ENCODE peak calls at places on chromosomes 7 and 10, in nine cellular contexts. C is prostate gland; U is transverse colon; E is astrocyte; M is ovary; H is CD8-positive, alpha-beta T cell; D is colonic mucosa; I is heart left ventricle; O is cardiac muscle cell. J is an unnamed sample.

GRCh38 chr10:31707578-31708411 is 220.8 kb downstream of the ARHGAP12 start:
- DNase-seq in O (peak; percentile 14), C (no peak), H (peak; percentile 7), U (peak; percentile 40), D (peak; percentile 43), E (peak; percentile 74), M (peak; percentile 75), I (peak; percentile 84), J (peak; percentile 80)

GRCh38 chr10:115001506-115002381 is 63.7 kb downstream of the TRUB1 start:
- DNase-seq in I (no peak), U (no peak), D (no peak), C (no peak), M (peak; percentile 27), E (peak; percentile 25), H (no peak), O (no peak), J (no peak)

GRCh38 chr10:72340510-72340895 is 14.2 kb downstream of the DNAJB12 start:
- DNase-seq in H (peak; percentile 82), D (peak; percentile 72), C (no peak), M (peak; percentile 78), I (peak; percentile 70), E (no peak), O (peak; percentile 73), U (peak; percentile 77), J (peak; percentile 50)

GRCh38 chr10:117619200-117619599 is 76.7 kb downstream of the EMX2 start:
- DNase-seq in O (no peak), U (no peak), C (no peak), M (no peak), D (no peak), E (no peak), H (no peak), I (no peak), J (no peak)

GRCh38 chr7:137681657-137682562 is 164.9 kb downstream of the DGKI start:
- DNase-seq in I (no peak), D (no peak), M (no peak), U (no peak), H (no peak), E (peak; percentile 94), O (no peak), C (no peak), J (peak; percentile 83)

GRCh38 chr7:152872061-152872744 is 112.7 kb downstream of the ACTR3B start:
- DNase-seq in H (no peak), I (no peak), M (no peak), E (no peak), U (no peak), D (no peak), C (no peak), O (no peak), J (no peak)

GRCh38 chr7:106281919-106282318 is 2.9 kb downstream of the NAMPT start:
- DNase-seq in D (no peak), E (no peak), O (no peak), U (no peak), C (no peak), I (no peak), H (no peak), M (no peak), J (no peak)

GRCh38 chr10:128506423-128506822 is 380.2 kb upstream of the MKI67 start:
- DNase-seq in I (no peak), H (no peak), O (no peak), D (no peak), M (no peak), C (no peak), U (no peak), E (no peak), J (no peak)

GRCh38 chr10:129958118-129958685 is 5.9 kb downstream of the EBF3 start:
- DNase-seq in H (no peak), E (no peak), C (no peak), I (peak; percentile 31), M (no peak), O (peak; percentile 59), U (no peak), D (no peak), J (no peak)

GRCh38 chr10:60387531-60387930 is 2.1 kb downstream of the ANK3 start:
- DNase-seq in M (no peak), I (no peak), D (no peak), O (no peak), H (no peak), C (peak; percentile 38), E (no peak), U (no peak), J (no peak)

GRCh38 chr10:67539312-67539711 is 156.7 kb downstream of the CTNNA3 start:
- DNase-seq in C (no peak), H (no peak), E (peak; percentile 8), D (no peak), M (no peak), I (no peak), U (no peak), O (no peak), J (no peak)

GRCh38 chr10:98028168-98028770 is 2.2 kb downstream of the CRTAC1 start:
- DNase-seq in E (no peak), I (peak; percentile 49), M (no peak), U (peak; percentile 57), C (peak; percentile 14), H (peak; percentile 62), D (peak; percentile 61), O (peak; percentile 86), J (no peak)

GRCh38 chr10:77386833-77387232 is 250.8 kb downstream of the KCNMA1 start:
- DNase-seq in M (peak; percentile 41), I (no peak), O (no peak), H (no peak), D (no peak), U (no peak), C (no peak), E (peak; percentile 80), J (peak; percentile 74)

GRCh38 chr7:134395604-134396003 is 63.3 kb downstream of the AKR1B1 start:
- DNase-seq in C (no peak), I (no peak), H (no peak), M (no peak), O (no peak), D (no peak), U (no peak), E (no peak), J (no peak)

GRCh38 chr10:122233857-122234348 is 37.2 kb upstream of the BTBD16 start:
- DNase-seq in O (peak; percentile 49), M (no peak), I (peak; percentile 42), H (no peak), D (no peak), U (no peak), E (no peak), C (no peak), J (no peak)

GRCh38 chr7:139479620-139480019 is 3.9 kb downstream of the KLRG2 start:
- DNase-seq in C (no peak), O (no peak), I (no peak), E (no peak), U (peak; percentile 26), M (no peak), D (peak; percentile 66), H (no peak), J (no peak)

GRCh38 chr10:123417414-123417813 is 248.7 kb upstream of the GPR26 start:
- DNase-seq in M (no peak), C (no peak), I (no peak), H (no peak), U (no peak), E (no peak), D (no peak), O (no peak), J (no peak)

GRCh38 chr10:123408660-123409059 is 254.5 kb downstream of the BUB3 start:
- DNase-seq in M (no peak), H (no peak), D (no peak), E (no peak), C (no peak), U (no peak), I (no peak), O (no peak), J (no peak)

DNA sequence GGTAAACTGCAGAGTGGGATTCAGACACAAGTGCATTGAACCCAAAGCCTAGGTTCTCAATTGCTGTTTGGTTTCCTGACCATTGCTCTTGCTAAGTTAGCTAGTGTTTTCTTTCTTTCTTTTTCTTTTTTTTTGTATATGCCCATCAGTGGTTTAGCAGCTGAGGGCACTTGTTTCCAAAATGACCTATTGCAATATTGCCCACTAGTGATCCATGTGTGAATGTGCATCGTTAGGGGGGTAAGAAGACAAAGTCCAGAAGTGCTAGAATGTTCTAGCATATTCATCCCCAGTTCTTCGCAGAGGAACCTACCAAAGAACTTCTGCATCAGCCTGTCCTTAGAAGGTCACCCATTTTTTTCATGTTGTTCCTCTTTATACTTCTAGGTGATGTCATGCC is 252.8 kb upstream of the GPR26 start:
- DNase-seq in O (no peak), E (no peak), U (no peak), M (no peak), C (no peak), H (no peak), D (no peak), I (no peak), J (no peak)
- TF ChIP-seq CTCF in O (no peak), E (no peak), U (no peak), M (no peak), C (no peak), H (no peak), D (no peak), I (no peak), J (no peak)

GRCh38 chr7:90166153-90166552 is 11.9 kb downstream of the STEAP1 start:
- DNase-seq in E (no peak), M (no peak), D (no peak), I (no peak), C (no peak), H (no peak), O (no peak), U (no peak), J (no peak)

GRCh38 chr7:90167361-90167760 is 13.1 kb downstream of the STEAP1 start:
- DNase-seq in U (no peak), E (no peak), I (no peak), O (no peak), M (no peak), H (no peak), D (no peak), C (no peak), J (no peak)

GRCh38 chr7:90163534-90163933 is 9.3 kb downstream of the STEAP1 start:
- DNase-seq in E (no peak), I (no peak), M (no peak), H (no peak), C (no peak), D (no peak), O (no peak), U (no peak), J (no peak)

GRCh38 chr7:90169891-90170290 is 15.6 kb downstream of the STEAP1 start:
- DNase-seq in C (no peak), D (no peak), O (no peak), I (no peak), E (no peak), H (no peak), M (no peak), U (no peak), J (no peak)

GRCh38 chr7:90165724-90166123 is 11.5 kb downstream of the STEAP1 start:
- DNase-seq in E (no peak), D (peak; percentile 68), H (no peak), M (no peak), U (peak; percentile 80), I (no peak), O (no peak), C (no peak), J (no peak)
- H3K36me3 ChIP-seq in E (no peaks in the 10 kb centered on the region), D (no peaks in the 10 kb centered on the region), H (no peaks in the 10 kb centered on the region), M (no peaks in the 10 kb centered on the region), U (no peaks in the 10 kb centered on the region), I (no peaks in the 10 kb centered on the region), O (no peaks in the 10 kb centered on the region), C (no peaks in the 10 kb centered on the region), J (no peaks in the 10 kb centered on the region)

GRCh38 chr7:1558181-1558811 is 2.3 kb upstream of the TMEM184A start:
- DNase-seq in C (no peak), M (no peak), I (no peak), E (no peak), U (no peak), O (peak; percentile 76), H (no peak), D (no peak), J (no peak)
- TF ChIP-seq CTCF in C (no peak), M (no peak), I (peak; percentile 51), E (peak; percentile 3), U (no peak), O (no peak), H (no peak), D (no peak), J (peak; percentile 54)

GRCh38 chr10:28687683-28688001 is 10.3 kb downstream of the BAMBI start:
- DNase-seq in O (no peak), D (no peak), I (no peak), H (no peak), M (no peak), E (no peak), U (no peak), C (no peak), J (no peak)
- H3K36me3 ChIP-seq in O (peaks cover 10% of the 10 kb centered on the region), D (no peaks in the 10 kb centered on the region), I (peaks cover 17% of the 10 kb centered on the region), H (no peaks in the 10 kb centered on the region), M (no peaks in the 10 kb centered on the region), E (peaks cover 8% of the 10 kb centered on the region), U (no peaks in the 10 kb centered on the region), C (no peaks in the 10 kb centered on the region), J (no peaks in the 10 kb centered on the region)